ENCODE peak calls at places on chromosomes 6 and 20, in six cellular contexts. X is ascending aorta, Z is A549, K is heart right ventricle, U is ovary, F is tibial artery. J is an unnamed sample.
A peak's percentile ranks its signal among the peaks of the same experiment; 100 is the strongest.

GRCh38 chr6:126716012-126716411 is 376.1 kb downstream of the CENPW start:
- DNase-seq in X (no peak), Z (no peak), K (no peak), U (no peak), F (no peak), J (no peak)

GRCh38 chr20:14512856-14513255 is 175.4 kb upstream of the FLRT3 start:
- DNase-seq in X (no peak), Z (no peak), K (no peak), U (no peak), F (no peak), J (no peak)

GRCh38 chr20:4413314-4414045 is 308.2 kb upstream of the PRND start:
- DNase-seq in X (no peak), Z (no peak), K (no peak), U (no peak), F (no peak), J (no peak)

GRCh38 chr6:168035098-168035660 is 37.7 kb downstream of the KIF25 start:
- DNase-seq in X (no peak), Z (peak; percentile 41), K (peak; percentile 74), U (peak; percentile 75), F (no peak), J (peak; percentile 27)

GRCh38 chr6:32192608-32193039 is at the start of gene GPSM3:
- DNase-seq in X (no peak), Z (no peak), K (peak; percentile 65), U (peak; percentile 52), F (peak; percentile 75), J (no peak)

GRCh38 chr6:34658605-34659218 is 37.9 kb downstream of the ILRUN start:
- DNase-seq in X (no peak), Z (no peak), K (no peak), U (no peak), F (no peak), J (no peak)

GRCh38 chr20:35339007-35339406 is 46.8 kb upstream of the FAM83C start:
- DNase-seq in X (no peak), Z (no peak), K (no peak), U (no peak), F (no peak), J (peak; percentile 93)

GRCh38 chr6:132365319-132365907 is 35.9 kb downstream of the MOXD1 start:
- DNase-seq in X (no peak), Z (no peak), K (no peak), U (no peak), F (no peak), J (no peak)

GRCh38 chr6:7617954-7618764 is 28.2 kb downstream of the SNRNP48 start:
- DNase-seq in X (peak; percentile 56), Z (no peak), K (no peak), U (no peak), F (peak; percentile 71), J (no peak)

GRCh38 chr20:43824699-43825402 is 89.8 kb upstream of the TOX2 start:
- DNase-seq in X (no peak), Z (no peak), K (no peak), U (no peak), F (no peak), J (no peak)

GRCh38 chr6:56026461-56027180 is 151.2 kb upstream of the BMP5 start:
- DNase-seq in X (no peak), Z (no peak), K (no peak), U (no peak), F (no peak), J (no peak)

GRCh38 chr6:84842526-84843161 is 78.2 kb upstream of the TBX18 start:
- DNase-seq in X (no peak), Z (no peak), K (no peak), U (no peak), F (no peak), J (no peak)

GRCh38 chr20:51930775-51931174 is 128.5 kb upstream of the SALL4 start:
- DNase-seq in X (no peak), Z (no peak), K (no peak), U (no peak), F (no peak), J (peak; percentile 11)

GRCh38 chr6:138404666-138405337 is 779 bp downstream of the HEBP2 start:
- DNase-seq in X (no peak), Z (peak; percentile 25), K (peak; percentile 32), U (peak; percentile 43), F (peak; percentile 73), J (no peak)

GRCh38 chr6:41939091-41939847 is 2.3 kb downstream of the CCND3 start:
- DNase-seq in X (no peak), Z (no peak), K (peak; percentile 33), U (peak; percentile 38), F (no peak), J (no peak)

GRCh38 chr6:156720739-156721714 is 56.2 kb upstream of the ARID1B start:
- DNase-seq in X (no peak), Z (no peak), K (no peak), U (peak; percentile 44), F (no peak), J (no peak)

DNA sequence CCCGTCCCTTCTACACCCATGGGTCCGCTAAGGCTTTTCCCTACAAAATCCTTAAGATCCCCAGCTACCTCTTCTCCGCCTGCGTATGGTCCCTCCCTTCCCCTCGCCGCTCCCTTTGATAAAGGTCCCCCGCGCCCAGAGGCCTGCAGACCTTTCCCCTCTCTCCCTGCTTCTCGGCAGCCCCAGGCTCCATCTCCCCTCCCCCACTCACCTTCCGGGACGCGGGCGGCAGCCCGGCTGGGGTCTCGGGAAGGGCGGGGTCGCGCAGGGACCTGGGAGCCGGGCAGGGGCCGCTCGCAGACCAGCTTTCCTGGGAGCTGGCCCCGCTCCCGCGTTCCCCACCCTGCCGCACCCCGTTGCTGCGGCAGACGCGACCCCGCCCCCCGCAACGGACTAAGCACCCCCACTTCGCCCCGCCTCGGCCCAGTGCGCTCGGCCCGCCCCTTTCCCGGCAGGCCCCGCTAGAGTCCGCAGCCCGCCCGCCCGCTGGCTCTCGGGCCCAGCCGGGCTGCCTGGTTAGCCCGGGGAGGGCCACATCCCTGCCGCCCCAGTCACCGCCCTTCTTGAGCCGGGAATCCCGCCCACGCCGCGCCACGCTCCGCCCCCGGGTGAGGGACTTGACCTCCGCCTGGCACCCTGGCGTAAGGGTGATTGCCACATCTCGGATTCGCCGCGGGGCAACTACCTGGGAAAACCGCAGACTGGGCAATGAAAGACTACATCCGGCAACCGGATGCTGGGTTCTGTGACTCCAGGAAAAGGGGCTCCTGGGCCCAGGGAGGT is at the start of gene FLOT1:
- DNase-seq in X (peak; percentile 95), Z (peak; percentile 64), K (peak; percentile 98), U (peak; percentile 94), F (peak; percentile 99), J (peak; percentile 84)
- H3K9me3 ChIP-seq in X (no peaks in the 10 kb centered on the region), Z (no peaks in the 10 kb centered on the region), K (no peaks in the 10 kb centered on the region), U (no peaks in the 10 kb centered on the region), F (no peaks in the 10 kb centered on the region), J (no peaks in the 10 kb centered on the region)

DNA sequence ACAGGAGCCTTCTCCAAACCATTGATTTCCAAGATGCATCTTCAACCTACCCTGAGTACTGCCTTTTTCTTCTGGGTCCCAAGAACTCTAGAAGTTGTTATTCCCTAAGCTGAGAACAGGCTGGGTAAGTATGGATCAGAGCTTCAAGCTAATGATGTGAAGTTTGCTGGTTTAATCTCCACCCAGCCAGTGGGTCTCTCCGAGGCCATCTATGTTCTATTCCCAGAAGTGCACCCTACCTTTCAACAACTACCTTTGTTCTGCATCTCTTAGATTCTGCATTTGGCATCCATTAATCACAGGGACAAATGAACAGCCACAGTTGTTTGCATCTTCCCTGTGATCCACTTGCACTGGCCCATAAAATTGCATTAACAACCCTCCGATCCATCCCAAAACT is 246.2 kb downstream of the HIVEP2 start:
- DNase-seq in X (no peak), Z (peak; percentile 5), K (no peak), U (no peak), F (no peak), J (no peak)
- TF ChIP-seq CTCF in X (no peak), Z (no peak), K (no peak), U (no peak), F (no peak), J (peak; percentile 42)

GRCh38 chr6:27394073-27394472 is 5.5 kb downstream of the ZNF391 start:
- DNase-seq in X (no peak), Z (no peak), K (no peak), U (no peak), F (no peak), J (no peak)
- H3K9me3 ChIP-seq in X (peaks cover 6% of the 10 kb centered on the region), Z (peaks cover 8% of the 10 kb centered on the region), K (no peaks in the 10 kb centered on the region), U (peaks cover 5% of the 10 kb centered on the region), F (no peaks in the 10 kb centered on the region), J (peaks cover 9% of the 10 kb centered on the region)

DNA sequence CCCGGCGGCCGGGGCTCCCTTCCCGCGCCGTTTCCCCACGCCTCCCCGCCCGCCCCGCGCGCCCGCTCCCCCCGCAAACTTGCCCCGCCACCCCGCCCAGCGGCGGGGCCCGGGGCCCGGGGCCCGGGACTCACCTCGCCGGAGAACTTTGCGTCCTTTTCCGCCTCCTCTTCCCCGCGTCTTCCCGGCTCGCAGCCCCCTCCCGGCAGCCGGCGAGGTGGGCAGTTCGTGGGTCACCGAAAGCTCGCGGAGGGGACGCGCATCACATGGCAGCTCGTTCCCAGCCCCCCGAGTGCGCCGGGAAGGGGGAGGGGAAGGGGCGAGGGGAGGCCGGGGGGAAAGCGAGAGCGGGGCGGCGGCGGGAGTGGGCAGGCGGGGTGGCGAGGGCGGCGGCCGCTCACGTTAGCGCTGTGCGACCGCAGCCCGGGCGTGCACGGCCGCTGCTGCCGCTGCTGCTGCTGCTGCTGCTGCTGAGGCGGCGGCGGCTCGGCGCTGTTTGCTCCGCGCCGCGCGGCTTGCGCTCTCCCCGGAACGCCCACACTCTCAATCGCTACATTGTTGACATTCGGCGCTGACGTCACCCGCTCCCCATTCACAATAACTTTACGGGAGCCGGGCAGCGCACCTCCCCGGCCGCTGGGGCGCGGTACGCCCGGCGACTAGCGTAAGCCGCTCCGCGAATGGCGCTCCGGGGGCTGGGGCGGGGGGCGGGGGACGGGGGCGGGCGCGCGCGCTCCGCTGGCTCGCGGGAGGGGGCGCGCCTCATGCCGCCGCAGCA is at the start of gene BACH2:
- DNase-seq in X (peak; percentile 75), Z (peak; percentile 52), K (peak; percentile 87), U (peak; percentile 96), F (peak; percentile 89), J (peak; percentile 82)
- TF ChIP-seq CTCF in X (no peak), Z (no peak), K (peak; percentile 24), U (no peak), F (no peak), J (peak; percentile 24)

GRCh38 chr6:88662653-88663174 is 300.7 kb downstream of the RNGTT start:
- DNase-seq in X (no peak), Z (no peak), K (no peak), U (no peak), F (no peak), J (no peak)
- H3K9me3 ChIP-seq in X (peaks cover 2% of the 10 kb centered on the region), Z (no peaks in the 10 kb centered on the region), K (peaks cover 23% of the 10 kb centered on the region), U (no peaks in the 10 kb centered on the region), F (peaks cover 3% of the 10 kb centered on the region), J (peaks cover 5% of the 10 kb centered on the region)

DNA sequence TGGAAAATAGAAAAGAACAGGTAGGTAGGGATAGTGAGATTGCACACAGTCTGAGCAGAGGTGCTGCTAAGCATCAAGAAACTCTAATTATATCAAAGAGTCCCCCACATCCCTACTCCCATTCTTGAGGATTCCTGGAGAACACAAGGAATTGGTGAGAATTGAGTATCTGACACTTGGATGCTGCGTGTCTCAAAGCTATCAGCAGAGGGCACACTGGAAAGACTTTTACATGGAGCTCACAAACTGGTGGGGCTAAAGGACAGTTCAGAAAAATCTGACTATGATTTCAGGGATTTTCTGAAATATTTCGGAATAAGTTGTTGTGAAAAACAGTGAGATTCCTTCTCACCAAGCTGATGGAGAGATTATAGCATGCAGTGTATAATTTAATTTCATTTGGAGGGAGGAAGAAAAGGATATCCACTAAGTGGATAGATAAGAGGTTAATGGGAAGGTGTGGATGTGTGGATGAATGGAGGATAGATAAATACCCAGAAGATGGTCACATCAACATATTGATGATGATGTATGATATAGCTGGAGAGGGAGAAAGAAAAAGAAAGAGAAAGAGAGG is 215.4 kb upstream of the DEFB112 start:
- DNase-seq in X (no peak), Z (no peak), K (no peak), U (no peak), F (no peak), J (no peak)
- TF ChIP-seq CTCF in X (no peak), Z (no peak), K (no peak), U (no peak), F (no peak), J (peak; percentile 41)

J was measured in AG04450.